ENCODE peak calls at places on chromosomes 4 and X, in eight cellular contexts. A, D, O, M, Z, F, G and L are unnamed samples.

GRCh38 chr4:107519057-107519456 is 201.0 kb downstream of the PAPSS1 start:
- DNase-seq in G (peak), Z (no peak), O (no peak), D (no peak), M (peak), A (no peak), F (no peak), L (no peak)

GRCh38 chr4:40283968-40284367 is 51.2 kb upstream of the CHRNA9 start:
- DNase-seq in O (no peak), D (peak), A (peak), Z (peak), G (peak), M (peak), F (peak), L (no peak)

GRCh38 chr4:128145727-128146126 is 84.6 kb downstream of the LARP1B start:
- DNase-seq in Z (no peak), M (no peak), O (no peak), G (no peak), A (no peak), D (no peak), F (no peak), L (no peak)

GRCh38 chr4:19783667-19784223 is 468.0 kb upstream of the SLIT2 start:
- DNase-seq in M (no peak), D (no peak), Z (no peak), G (no peak), F (no peak), O (no peak), A (no peak), L (no peak)

GRCh38 chr4:181566490-181566889 is 676.7 kb upstream of the TENM3 start:
- DNase-seq in M (no peak), F (no peak), G (no peak), A (no peak), O (peak), D (no peak), Z (no peak), L (no peak)

GRCh38 chr4:2462218-2462991 is 6.5 kb upstream of the RNF4 start:
- DNase-seq in O (peak), G (peak), Z (peak), F (peak), A (peak), M (peak), D (peak), L (peak)

GRCh38 chr4:40953253-40954118 is 203.7 kb downstream of the NSUN7 start:
- DNase-seq in A (no peak), O (no peak), D (no peak), G (no peak), M (no peak), Z (no peak), F (no peak), L (no peak)

GRCh38 chr4:142473960-142474338 is 372.2 kb downstream of the INPP4B start:
- DNase-seq in F (no peak), O (no peak), M (no peak), G (no peak), D (no peak), A (no peak), Z (peak), L (no peak)

GRCh38 chrX:102154218-102154860 is 1.4 kb downstream of the BEX5 start:
- DNase-seq in M (peak), D (no peak), F (no peak), A (peak), O (no peak), Z (no peak), G (no peak), L (no peak)

GRCh38 chr4:37769590-37769989 is 56.9 kb upstream of the PGM2 start:
- DNase-seq in A (no peak), G (no peak), M (no peak), D (no peak), Z (no peak), F (no peak), O (no peak), L (no peak)

GRCh38 chr4:176762661-176763308 is 29.9 kb downstream of the VEGFC start:
- DNase-seq in O (no peak), M (no peak), Z (no peak), G (no peak), D (no peak), A (no peak), F (no peak), L (no peak)

GRCh38 chr4:2305766-2306501 is 44.0 kb upstream of the MXD4 start:
- DNase-seq in A (peak), G (no peak), O (no peak), D (no peak), F (no peak), Z (peak), M (no peak), L (no peak)

GRCh38 chrX:40867352-40867751 is 132.0 kb upstream of the MED14 start:
- DNase-seq in D (no peak), O (no peak), A (no peak), M (no peak), G (peak), Z (no peak), F (no peak), L (no peak)

GRCh38 chr4:40149960-40150385 is 46.9 kb upstream of the RHOH start:
- DNase-seq in M (peak), F (peak), Z (no peak), G (peak), O (peak), A (peak), D (peak), L (peak)

GRCh38 chrX:134885336-134886016 is 105.3 kb upstream of the SMIM10 start:
- DNase-seq in A (no peak), O (no peak), M (no peak), Z (no peak), D (no peak), F (no peak), G (peak), L (no peak)

GRCh38 chr4:68283714-68284113 is 38.2 kb upstream of the TMPRSS11B start:
- DNase-seq in O (no peak), G (peak), F (no peak), Z (no peak), A (no peak), D (no peak), M (no peak), L (no peak)

GRCh38 chrX:73768120-73768519 is 205.1 kb downstream of the CHIC1 start:
- DNase-seq in G (no peak), F (no peak), D (no peak), O (no peak), Z (no peak), M (no peak), A (no peak), L (no peak)

GRCh38 chrX:68939868-68940267 is 111.0 kb downstream of the EFNB1 start:
- DNase-seq in Z (peak), A (no peak), F (no peak), G (no peak), M (no peak), D (no peak), O (no peak), L (no peak)

GRCh38 chrX:55907968-55908607 is 190.5 kb downstream of the RRAGB start:
- DNase-seq in M (peak), D (peak), A (peak), Z (peak), G (peak), F (peak), O (no peak), L (peak)

GRCh38 chr4:109302366-109303140 is at the start of gene COL25A1:
- DNase-seq in O (no peak), D (peak), Z (peak), F (peak), G (peak), A (peak), M (peak), L (peak)

GRCh38 chr4:166981847-166982246 is 252.4 kb downstream of the SPOCK3 start:
- DNase-seq in G (no peak), Z (no peak), O (no peak), M (no peak), F (no peak), A (no peak), D (no peak), L (no peak)

GRCh38 chrX:13581554-13581953 is 12.2 kb downstream of the EGFL6 start:
- DNase-seq in O (no peak), Z (no peak), A (no peak), G (no peak), D (no peak), M (no peak), F (no peak), L (no peak)

GRCh38 chr4:122827258-122827887 is 742 bp downstream of the FGF2 start:
- DNase-seq in M (peak), G (no peak), F (peak), Z (peak), O (no peak), A (peak), D (no peak), L (peak)

GRCh38 chr4:183532823-183533222 is 28.0 kb downstream of the ING2 start:
- DNase-seq in G (peak), Z (no peak), M (no peak), D (no peak), F (no peak), O (peak), A (no peak), L (no peak)

GRCh38 chr4:94214703-94215360 is 7.2 kb downstream of the SMARCAD1 start:
- DNase-seq in O (no peak), M (no peak), F (no peak), G (no peak), D (no peak), A (no peak), Z (no peak), L (no peak)

GRCh38 chr4:30182786-30183185 is 537.4 kb upstream of the PCDH7 start:
- DNase-seq in D (no peak), M (no peak), G (peak), O (no peak), A (no peak), F (no peak), Z (no peak), L (no peak)

GRCh38 chr4:182924497-182924896 is 7.3 kb upstream of the DCTD start:
- DNase-seq in M (no peak), F (no peak), Z (no peak), D (no peak), G (no peak), O (no peak), A (no peak), L (no peak)

GRCh38 chrX:136546369-136546768 is 14.4 kb downstream of the VGLL1 start:
- DNase-seq in F (no peak), M (peak), A (peak), Z (no peak), G (no peak), O (no peak), D (no peak), L (no peak)